ENCODE peak calls at places on chromosome 12, in four cellular contexts. One of them, this sample, is unnamed.

GRCh38 chr12:99454539-99455172 is 192.9 kb upstream of the GARIN6 start:
- DNase-seq in uterus: no peak
- DNase-seq in Caco-2: no peak
- DNase-seq in H7: no peak
- DNase-seq in this sample: no peak

GRCh38 chr12:29970501-29970900 is 186.8 kb upstream of the TMTC1 start:
- DNase-seq in H7: no peak
- DNase-seq in Caco-2: no peak
- DNase-seq in uterus: no peak
- DNase-seq in this sample: no peak

GRCh38 chr12:51076235-51076930 is 7.0 kb downstream of the CSRNP2 start:
- DNase-seq in H7: no peak
- DNase-seq in Caco-2: no peak
- DNase-seq in uterus: no peak
- DNase-seq in this sample: no peak

GRCh38 chr12:40837891-40838424 is 145.7 kb downstream of the CNTN1 start:
- DNase-seq in uterus: no peak
- DNase-seq in H7: no peak
- DNase-seq in Caco-2: no peak
- DNase-seq in this sample: no peak

GRCh38 chr12:124097681-124098080 is 124.7 kb downstream of the ZNF664 start:
- DNase-seq in uterus: no peak
- DNase-seq in H7: no peak
- DNase-seq in Caco-2: no peak
- DNase-seq in this sample: no peak

GRCh38 chr12:113298861-113299545 is 35.9 kb downstream of the SLC8B1 start:
- DNase-seq in uterus: peak
- DNase-seq in Caco-2: no peak
- DNase-seq in H7: peak
- DNase-seq in this sample: peak

GRCh38 chr12:87981495-87981894 is 47.7 kb downstream of the C12orf50 start:
- DNase-seq in H7: no peak
- DNase-seq in Caco-2: no peak
- DNase-seq in uterus: no peak
- DNase-seq in this sample: no peak

GRCh38 chr12:21697829-21698630 is 40.4 kb upstream of the LDHB start:
- DNase-seq in H7: no peak
- DNase-seq in uterus: no peak
- DNase-seq in Caco-2: peak
- DNase-seq in this sample: no peak

GRCh38 chr12:132161046-132161781 is 17.0 kb downstream of the NOC4L start:
- DNase-seq in Caco-2: no peak
- DNase-seq in uterus: no peak
- DNase-seq in H7: no peak
- DNase-seq in this sample: no peak

GRCh38 chr12:15706010-15706676 is 83.0 kb downstream of the EPS8 start:
- DNase-seq in Caco-2: peak
- DNase-seq in uterus: no peak
- DNase-seq in H7: peak
- DNase-seq in this sample: no peak

GRCh38 chr12:52521581-52522266 is 1.5 kb upstream of the KRT5 start:
- DNase-seq in Caco-2: no peak
- DNase-seq in H7: peak
- DNase-seq in uterus: no peak
- DNase-seq in this sample: peak

GRCh38 chr12:22729898-22730443 is 105.0 kb downstream of the ETNK1 start:
- DNase-seq in H7: no peak
- DNase-seq in Caco-2: no peak
- DNase-seq in uterus: no peak
- DNase-seq in this sample: no peak

GRCh38 chr12:61654698-61655097 is 605.5 kb upstream of the USP15 start:
- DNase-seq in Caco-2: peak
- DNase-seq in uterus: no peak
- DNase-seq in H7: no peak
- DNase-seq in this sample: no peak

GRCh38 chr12:102816816-102817434 is 100.1 kb downstream of the PAH start:
- DNase-seq in Caco-2: peak
- DNase-seq in uterus: no peak
- DNase-seq in H7: peak
- DNase-seq in this sample: no peak

GRCh38 chr12:91332305-91332704 is 149.7 kb upstream of the DCN start:
- DNase-seq in H7: no peak
- DNase-seq in uterus: no peak
- DNase-seq in Caco-2: no peak
- DNase-seq in this sample: no peak

GRCh38 chr12:97778111-97778510 is 315.5 kb downstream of the RMST start:
- DNase-seq in Caco-2: no peak
- DNase-seq in H7: no peak
- DNase-seq in uterus: no peak
- DNase-seq in this sample: no peak

GRCh38 chr12:120490833-120491512 is 4.9 kb upstream of the DYNLL1 start:
- DNase-seq in Caco-2: no peak
- DNase-seq in uterus: no peak
- DNase-seq in H7: no peak
- DNase-seq in this sample: no peak

GRCh38 chr12:9115731-9116689 is at the start of gene A2M:
- DNase-seq in H7: no peak
- DNase-seq in Caco-2: no peak
- DNase-seq in uterus: peak
- DNase-seq in this sample: no peak

GRCh38 chr12:54549774-54550451 is 512 bp downstream of the PDE1B start:
- DNase-seq in uterus: no peak
- DNase-seq in Caco-2: no peak
- DNase-seq in H7: no peak
- DNase-seq in this sample: no peak

GRCh38 chr12:49553512-49554088 is 14.3 kb downstream of the MCRS1 start:
- DNase-seq in Caco-2: peak
- DNase-seq in uterus: no peak
- DNase-seq in H7: peak
- DNase-seq in this sample: no peak

GRCh38 chr12:8913702-8914032 is 642 bp upstream of the PHC1 start:
- DNase-seq in H7: no peak
- DNase-seq in Caco-2: no peak
- DNase-seq in uterus: no peak
- DNase-seq in this sample: no peak

GRCh38 chr12:95590775-95591174 is 39.5 kb upstream of the USP44 start:
- DNase-seq in H7: no peak
- DNase-seq in uterus: no peak
- DNase-seq in Caco-2: no peak
- DNase-seq in this sample: no peak

GRCh38 chr12:65016881-65017650 is 104.0 kb downstream of the WIF1 start:
- DNase-seq in Caco-2: no peak
- DNase-seq in H7: no peak
- DNase-seq in uterus: no peak
- DNase-seq in this sample: no peak

GRCh38 chr12:79358716-79359341 is 331.9 kb downstream of the PAWR start:
- DNase-seq in uterus: no peak
- DNase-seq in Caco-2: no peak
- DNase-seq in H7: no peak
- DNase-seq in this sample: no peak

GRCh38 chr12:109878247-109878625 is 2.1 kb downstream of the GLTP start:
- DNase-seq in Caco-2: no peak
- DNase-seq in H7: no peak
- DNase-seq in uterus: no peak
- DNase-seq in this sample: no peak

GRCh38 chr12:67475725-67476124 is 172.8 kb upstream of the DYRK2 start:
- DNase-seq in H7: no peak
- DNase-seq in Caco-2: no peak
- DNase-seq in uterus: no peak
- DNase-seq in this sample: no peak

GRCh38 chr12:57609781-57610552 is 1.3 kb upstream of the ARHGEF25 start:
- DNase-seq in uterus: peak
- DNase-seq in H7: peak
- DNase-seq in Caco-2: no peak
- DNase-seq in this sample: no peak
- H3K4me3 ChIP-seq in uterus: peak
- H3K4me3 ChIP-seq in H7: peak
- H3K4me3 ChIP-seq in Caco-2: no peak
- H3K4me3 ChIP-seq in this sample: no peak

GRCh38 chr12:111100003-111100402 is 179.6 kb upstream of the MYL2 start:
- DNase-seq in Caco-2: no peak
- DNase-seq in uterus: no peak
- DNase-seq in H7: peak
- DNase-seq in this sample: no peak
- H3K4me3 ChIP-seq in Caco-2: no peak
- H3K4me3 ChIP-seq in uterus: no peak
- H3K4me3 ChIP-seq in H7: no peak
- H3K4me3 ChIP-seq in this sample: no peak

GRCh38 chr12:46824709-46825108 is 1.1 kb downstream of the SLC38A4 start:
- DNase-seq in H7: no peak
- DNase-seq in Caco-2: no peak
- DNase-seq in uterus: no peak
- DNase-seq in this sample: no peak

GRCh38 chr12:46830731-46831334 is 5.0 kb upstream of the SLC38A4 start:
- DNase-seq in H7: peak
- DNase-seq in Caco-2: peak
- DNase-seq in uterus: no peak
- DNase-seq in this sample: no peak

GRCh38 chr12:46831335-46832083 is 5.7 kb upstream of the SLC38A4 start:
- DNase-seq in H7: peak
- DNase-seq in uterus: no peak
- DNase-seq in Caco-2: peak
- DNase-seq in this sample: no peak

DNA sequence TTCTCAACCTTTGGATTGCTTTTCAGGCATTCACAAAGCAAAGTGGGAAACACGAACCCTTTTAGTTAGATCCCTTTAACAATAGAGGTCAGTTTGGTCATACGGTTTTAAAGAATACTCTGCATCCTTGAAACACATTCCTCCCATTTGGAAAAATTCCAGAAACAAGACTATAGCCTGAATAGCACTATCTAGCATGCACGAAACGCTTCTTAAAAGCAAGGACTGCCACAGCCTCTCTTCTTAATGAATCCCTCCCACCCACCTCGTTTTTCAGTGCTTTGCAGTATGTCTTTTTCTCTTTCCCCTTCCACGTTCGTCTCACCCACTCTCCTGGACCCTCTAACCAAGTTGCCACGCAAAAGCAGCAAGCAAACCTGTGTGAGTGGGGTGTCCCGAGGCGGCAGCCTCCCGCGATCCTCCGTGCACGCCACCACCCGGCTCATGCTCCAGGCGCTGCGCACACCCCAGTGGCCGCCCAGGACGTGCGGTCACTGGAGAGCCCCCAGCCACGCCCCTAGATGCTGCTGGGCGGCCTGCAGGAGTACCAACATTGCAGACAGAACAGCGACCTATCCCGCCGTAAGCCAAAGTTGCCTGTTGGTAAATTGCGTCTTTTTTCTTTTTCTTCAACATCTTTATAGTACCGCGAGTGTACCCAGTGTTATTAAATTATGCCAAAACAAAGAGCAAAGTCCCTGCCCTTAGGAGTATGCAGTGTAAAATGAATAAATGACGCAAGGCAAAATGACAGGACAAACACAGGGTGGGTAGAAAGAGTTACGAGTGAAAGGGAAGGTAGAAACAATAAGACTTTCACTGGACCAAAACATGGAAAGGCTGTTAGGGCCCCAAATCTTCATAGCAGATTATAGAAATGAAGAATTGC is at the start of gene SLC38A4:
- DNase-seq in uterus: no peak
- DNase-seq in H7: peak
- DNase-seq in Caco-2: peak
- DNase-seq in this sample: no peak
- H3K4me3 ChIP-seq in uterus: peak
- H3K4me3 ChIP-seq in H7: peak
- H3K4me3 ChIP-seq in Caco-2: peak
- H3K4me3 ChIP-seq in this sample: no peak

GRCh38 chr12:133180669-133181068 is 626 bp upstream of the ZNF268 start:
- DNase-seq in H7: no peak
- DNase-seq in Caco-2: no peak
- DNase-seq in uterus: no peak
- DNase-seq in this sample: no peak
- H3K4me3 ChIP-seq in H7: no peak
- H3K4me3 ChIP-seq in Caco-2: no peak
- H3K4me3 ChIP-seq in uterus: no peak
- H3K4me3 ChIP-seq in this sample: no peak

This sample was measured in lower leg skin.